ENCODE peak calls at places on chromosomes 2 and 18, in eight cellular contexts. One of them, this sample, is unnamed.

GRCh38 chr2:71933467-71934319 is 214.0 kb downstream of the CYP26B1 start:
- DNase-seq in stimulated activated CD4-positive, alpha-beta T cell treated with anti-CD3 and anti-CD28 coated beads, TNF-alpha, amount 100 ng/mL, for 1 hour: no peak
- DNase-seq in ecto neural progenitor cell: no peak
- DNase-seq in nephron progenitor cell: no peak
- DNase-seq in HCT116: peak; percentile 28
- DNase-seq in pancreas: no peak
- DNase-seq in NCI-H510A treated with DMSO at 0.1 percent for 48 hours: no peak
- DNase-seq in iPS-NIHi11: no peak
- DNase-seq in this sample: no peak

GRCh38 chr18:48838921-48839818 is 111.6 kb downstream of the SMAD7 start:
- DNase-seq in stimulated activated CD4-positive, alpha-beta T cell treated with anti-CD3 and anti-CD28 coated beads, TNF-alpha, amount 100 ng/mL, for 1 hour: no peak
- DNase-seq in ecto neural progenitor cell: no peak
- DNase-seq in nephron progenitor cell: no peak
- DNase-seq in HCT116: no peak
- DNase-seq in pancreas: no peak
- DNase-seq in NCI-H510A treated with DMSO at 0.1 percent for 48 hours: no peak
- DNase-seq in iPS-NIHi11: no peak
- DNase-seq in this sample: no peak

GRCh38 chr2:88729061-88729745 is 37.7 kb downstream of the RPIA start:
- DNase-seq in stimulated activated CD4-positive, alpha-beta T cell treated with anti-CD3 and anti-CD28 coated beads, TNF-alpha, amount 100 ng/mL, for 1 hour: no peak
- DNase-seq in ecto neural progenitor cell: no peak
- DNase-seq in nephron progenitor cell: no peak
- DNase-seq in HCT116: no peak
- DNase-seq in pancreas: no peak
- DNase-seq in NCI-H510A treated with DMSO at 0.1 percent for 48 hours: no peak
- DNase-seq in iPS-NIHi11: no peak
- DNase-seq in this sample: no peak

GRCh38 chr2:25310965-25311865 is 30.5 kb downstream of the DNMT3A start:
- DNase-seq in stimulated activated CD4-positive, alpha-beta T cell treated with anti-CD3 and anti-CD28 coated beads, TNF-alpha, amount 100 ng/mL, for 1 hour: no peak
- DNase-seq in ecto neural progenitor cell: no peak
- DNase-seq in nephron progenitor cell: no peak
- DNase-seq in HCT116: peak; percentile 19
- DNase-seq in pancreas: peak; percentile 91
- DNase-seq in NCI-H510A treated with DMSO at 0.1 percent for 48 hours: peak; percentile 91
- DNase-seq in iPS-NIHi11: peak; percentile 82
- DNase-seq in this sample: no peak

GRCh38 chr2:112480540-112481049 is 1.4 kb upstream of the TTL start:
- DNase-seq in stimulated activated CD4-positive, alpha-beta T cell treated with anti-CD3 and anti-CD28 coated beads, TNF-alpha, amount 100 ng/mL, for 1 hour: no peak
- DNase-seq in ecto neural progenitor cell: no peak
- DNase-seq in nephron progenitor cell: peak; percentile 5
- DNase-seq in HCT116: no peak
- DNase-seq in pancreas: peak; percentile 17
- DNase-seq in NCI-H510A treated with DMSO at 0.1 percent for 48 hours: peak; percentile 56
- DNase-seq in iPS-NIHi11: no peak
- DNase-seq in this sample: no peak

GRCh38 chr2:71532327-71532726 is 79.0 kb downstream of the DYSF start:
- DNase-seq in stimulated activated CD4-positive, alpha-beta T cell treated with anti-CD3 and anti-CD28 coated beads, TNF-alpha, amount 100 ng/mL, for 1 hour: no peak
- DNase-seq in ecto neural progenitor cell: no peak
- DNase-seq in nephron progenitor cell: no peak
- DNase-seq in HCT116: no peak
- DNase-seq in pancreas: no peak
- DNase-seq in NCI-H510A treated with DMSO at 0.1 percent for 48 hours: no peak
- DNase-seq in iPS-NIHi11: no peak
- DNase-seq in this sample: no peak

GRCh38 chr18:74520096-74520833 is 14.0 kb upstream of the CNDP1 start:
- DNase-seq in stimulated activated CD4-positive, alpha-beta T cell treated with anti-CD3 and anti-CD28 coated beads, TNF-alpha, amount 100 ng/mL, for 1 hour: no peak
- DNase-seq in ecto neural progenitor cell: no peak
- DNase-seq in nephron progenitor cell: no peak
- DNase-seq in HCT116: no peak
- DNase-seq in pancreas: no peak
- DNase-seq in NCI-H510A treated with DMSO at 0.1 percent for 48 hours: no peak
- DNase-seq in iPS-NIHi11: no peak
- DNase-seq in this sample: no peak

GRCh38 chr2:30148850-30149249 is 2.0 kb downstream of the YPEL5 start:
- DNase-seq in stimulated activated CD4-positive, alpha-beta T cell treated with anti-CD3 and anti-CD28 coated beads, TNF-alpha, amount 100 ng/mL, for 1 hour: no peak
- DNase-seq in ecto neural progenitor cell: no peak
- DNase-seq in nephron progenitor cell: no peak
- DNase-seq in HCT116: no peak
- DNase-seq in pancreas: no peak
- DNase-seq in NCI-H510A treated with DMSO at 0.1 percent for 48 hours: no peak
- DNase-seq in iPS-NIHi11: no peak
- DNase-seq in this sample: no peak

GRCh38 chr2:224025874-224026273 is 13.2 kb downstream of the SERPINE2 start:
- DNase-seq in stimulated activated CD4-positive, alpha-beta T cell treated with anti-CD3 and anti-CD28 coated beads, TNF-alpha, amount 100 ng/mL, for 1 hour: no peak
- DNase-seq in ecto neural progenitor cell: no peak
- DNase-seq in nephron progenitor cell: no peak
- DNase-seq in HCT116: no peak
- DNase-seq in pancreas: no peak
- DNase-seq in NCI-H510A treated with DMSO at 0.1 percent for 48 hours: no peak
- DNase-seq in iPS-NIHi11: no peak
- DNase-seq in this sample: no peak

GRCh38 chr2:26144953-26145680 is 27.8 kb upstream of the GAREM2 start:
- DNase-seq in stimulated activated CD4-positive, alpha-beta T cell treated with anti-CD3 and anti-CD28 coated beads, TNF-alpha, amount 100 ng/mL, for 1 hour: peak; percentile 49
- DNase-seq in ecto neural progenitor cell: peak; percentile 75
- DNase-seq in nephron progenitor cell: peak; percentile 66
- DNase-seq in HCT116: peak; percentile 60
- DNase-seq in pancreas: peak; percentile 71
- DNase-seq in NCI-H510A treated with DMSO at 0.1 percent for 48 hours: peak; percentile 67
- DNase-seq in iPS-NIHi11: peak; percentile 72
- DNase-seq in this sample: no peak

GRCh38 chr2:230821991-230822520 is 42.7 kb upstream of the ITM2C start:
- DNase-seq in stimulated activated CD4-positive, alpha-beta T cell treated with anti-CD3 and anti-CD28 coated beads, TNF-alpha, amount 100 ng/mL, for 1 hour: no peak
- DNase-seq in ecto neural progenitor cell: no peak
- DNase-seq in nephron progenitor cell: no peak
- DNase-seq in HCT116: no peak
- DNase-seq in pancreas: no peak
- DNase-seq in NCI-H510A treated with DMSO at 0.1 percent for 48 hours: no peak
- DNase-seq in iPS-NIHi11: no peak
- DNase-seq in this sample: no peak

GRCh38 chr2:10914272-10914693 is 2.5 kb downstream of the KCNF1 start:
- DNase-seq in stimulated activated CD4-positive, alpha-beta T cell treated with anti-CD3 and anti-CD28 coated beads, TNF-alpha, amount 100 ng/mL, for 1 hour: no peak
- DNase-seq in ecto neural progenitor cell: no peak
- DNase-seq in nephron progenitor cell: no peak
- DNase-seq in HCT116: no peak
- DNase-seq in pancreas: no peak
- DNase-seq in NCI-H510A treated with DMSO at 0.1 percent for 48 hours: peak; percentile 41
- DNase-seq in iPS-NIHi11: peak; percentile 77
- DNase-seq in this sample: no peak

GRCh38 chr18:48529796-48530195 is 9.0 kb upstream of the CTIF start:
- DNase-seq in stimulated activated CD4-positive, alpha-beta T cell treated with anti-CD3 and anti-CD28 coated beads, TNF-alpha, amount 100 ng/mL, for 1 hour: no peak
- DNase-seq in ecto neural progenitor cell: no peak
- DNase-seq in nephron progenitor cell: no peak
- DNase-seq in HCT116: no peak
- DNase-seq in pancreas: no peak
- DNase-seq in NCI-H510A treated with DMSO at 0.1 percent for 48 hours: no peak
- DNase-seq in iPS-NIHi11: no peak
- DNase-seq in this sample: no peak

GRCh38 chr2:230472619-230473018 is 56.6 kb downstream of the SP100 start:
- DNase-seq in stimulated activated CD4-positive, alpha-beta T cell treated with anti-CD3 and anti-CD28 coated beads, TNF-alpha, amount 100 ng/mL, for 1 hour: no peak
- DNase-seq in ecto neural progenitor cell: no peak
- DNase-seq in nephron progenitor cell: no peak
- DNase-seq in HCT116: peak; percentile 16
- DNase-seq in pancreas: no peak
- DNase-seq in NCI-H510A treated with DMSO at 0.1 percent for 48 hours: no peak
- DNase-seq in iPS-NIHi11: no peak
- DNase-seq in this sample: no peak

GRCh38 chr2:206378835-206379234 is 64.5 kb upstream of the ADAM23 start:
- DNase-seq in stimulated activated CD4-positive, alpha-beta T cell treated with anti-CD3 and anti-CD28 coated beads, TNF-alpha, amount 100 ng/mL, for 1 hour: no peak
- DNase-seq in ecto neural progenitor cell: no peak
- DNase-seq in nephron progenitor cell: no peak
- DNase-seq in HCT116: no peak
- DNase-seq in pancreas: no peak
- DNase-seq in NCI-H510A treated with DMSO at 0.1 percent for 48 hours: no peak
- DNase-seq in iPS-NIHi11: no peak
- DNase-seq in this sample: no peak

GRCh38 chr2:33673937-33674336 is 74.8 kb upstream of the FAM98A start:
- DNase-seq in stimulated activated CD4-positive, alpha-beta T cell treated with anti-CD3 and anti-CD28 coated beads, TNF-alpha, amount 100 ng/mL, for 1 hour: no peak
- DNase-seq in ecto neural progenitor cell: no peak
- DNase-seq in nephron progenitor cell: no peak
- DNase-seq in HCT116: peak; percentile 13
- DNase-seq in pancreas: no peak
- DNase-seq in NCI-H510A treated with DMSO at 0.1 percent for 48 hours: no peak
- DNase-seq in iPS-NIHi11: no peak
- DNase-seq in this sample: no peak

GRCh38 chr18:34039194-34039593 is 185.5 kb downstream of the NOL4 start:
- DNase-seq in stimulated activated CD4-positive, alpha-beta T cell treated with anti-CD3 and anti-CD28 coated beads, TNF-alpha, amount 100 ng/mL, for 1 hour: no peak
- DNase-seq in ecto neural progenitor cell: no peak
- DNase-seq in nephron progenitor cell: no peak
- DNase-seq in HCT116: no peak
- DNase-seq in pancreas: no peak
- DNase-seq in NCI-H510A treated with DMSO at 0.1 percent for 48 hours: no peak
- DNase-seq in iPS-NIHi11: no peak
- DNase-seq in this sample: no peak

GRCh38 chr2:136134126-136134525 is 16.2 kb upstream of the CXCR4 start:
- DNase-seq in stimulated activated CD4-positive, alpha-beta T cell treated with anti-CD3 and anti-CD28 coated beads, TNF-alpha, amount 100 ng/mL, for 1 hour: no peak
- DNase-seq in ecto neural progenitor cell: no peak
- DNase-seq in nephron progenitor cell: no peak
- DNase-seq in HCT116: no peak
- DNase-seq in pancreas: no peak
- DNase-seq in NCI-H510A treated with DMSO at 0.1 percent for 48 hours: no peak
- DNase-seq in iPS-NIHi11: no peak
- DNase-seq in this sample: no peak

GRCh38 chr2:14634223-14634884 is 1.8 kb downstream of the LRATD1 start:
- DNase-seq in stimulated activated CD4-positive, alpha-beta T cell treated with anti-CD3 and anti-CD28 coated beads, TNF-alpha, amount 100 ng/mL, for 1 hour: no peak
- DNase-seq in ecto neural progenitor cell: peak; percentile 88
- DNase-seq in nephron progenitor cell: peak; percentile 86
- DNase-seq in HCT116: no peak
- DNase-seq in pancreas: peak; percentile 92
- DNase-seq in NCI-H510A treated with DMSO at 0.1 percent for 48 hours: peak; percentile 53
- DNase-seq in iPS-NIHi11: peak; percentile 77
- DNase-seq in this sample: no peak

GRCh38 chr2:150609831-150610582 is 122.5 kb upstream of the RND3 start:
- DNase-seq in stimulated activated CD4-positive, alpha-beta T cell treated with anti-CD3 and anti-CD28 coated beads, TNF-alpha, amount 100 ng/mL, for 1 hour: no peak
- DNase-seq in ecto neural progenitor cell: no peak
- DNase-seq in nephron progenitor cell: no peak
- DNase-seq in HCT116: no peak
- DNase-seq in pancreas: no peak
- DNase-seq in NCI-H510A treated with DMSO at 0.1 percent for 48 hours: no peak
- DNase-seq in iPS-NIHi11: no peak
- DNase-seq in this sample: no peak

GRCh38 chr2:186561467-186562208 is 28.2 kb upstream of the ITGAV start:
- DNase-seq in stimulated activated CD4-positive, alpha-beta T cell treated with anti-CD3 and anti-CD28 coated beads, TNF-alpha, amount 100 ng/mL, for 1 hour: no peak
- DNase-seq in ecto neural progenitor cell: no peak
- DNase-seq in nephron progenitor cell: no peak
- DNase-seq in HCT116: no peak
- DNase-seq in pancreas: no peak
- DNase-seq in NCI-H510A treated with DMSO at 0.1 percent for 48 hours: no peak
- DNase-seq in iPS-NIHi11: no peak
- DNase-seq in this sample: no peak

GRCh38 chr2:158507141-158507540 is 50.4 kb downstream of the PKP4 start:
- DNase-seq in stimulated activated CD4-positive, alpha-beta T cell treated with anti-CD3 and anti-CD28 coated beads, TNF-alpha, amount 100 ng/mL, for 1 hour: no peak
- DNase-seq in ecto neural progenitor cell: no peak
- DNase-seq in nephron progenitor cell: no peak
- DNase-seq in HCT116: no peak
- DNase-seq in pancreas: no peak
- DNase-seq in NCI-H510A treated with DMSO at 0.1 percent for 48 hours: no peak
- DNase-seq in iPS-NIHi11: no peak
- DNase-seq in this sample: no peak

GRCh38 chr18:44232500-44232899 is 448.2 kb upstream of the SETBP1 start:
- DNase-seq in stimulated activated CD4-positive, alpha-beta T cell treated with anti-CD3 and anti-CD28 coated beads, TNF-alpha, amount 100 ng/mL, for 1 hour: no peak
- DNase-seq in ecto neural progenitor cell: no peak
- DNase-seq in nephron progenitor cell: no peak
- DNase-seq in HCT116: no peak
- DNase-seq in pancreas: no peak
- DNase-seq in NCI-H510A treated with DMSO at 0.1 percent for 48 hours: no peak
- DNase-seq in iPS-NIHi11: no peak
- DNase-seq in this sample: no peak

GRCh38 chr18:29651121-29651675 is 1391.3 kb downstream of the DSC3 start:
- DNase-seq in stimulated activated CD4-positive, alpha-beta T cell treated with anti-CD3 and anti-CD28 coated beads, TNF-alpha, amount 100 ng/mL, for 1 hour: no peak
- DNase-seq in ecto neural progenitor cell: no peak
- DNase-seq in nephron progenitor cell: no peak
- DNase-seq in HCT116: no peak
- DNase-seq in pancreas: no peak
- DNase-seq in NCI-H510A treated with DMSO at 0.1 percent for 48 hours: no peak
- DNase-seq in iPS-NIHi11: no peak
- DNase-seq in this sample: no peak

GRCh38 chr2:12636837-12637581 is 79.7 kb upstream of the TRIB2 start:
- DNase-seq in stimulated activated CD4-positive, alpha-beta T cell treated with anti-CD3 and anti-CD28 coated beads, TNF-alpha, amount 100 ng/mL, for 1 hour: no peak
- DNase-seq in ecto neural progenitor cell: no peak
- DNase-seq in nephron progenitor cell: no peak
- DNase-seq in HCT116: no peak
- DNase-seq in pancreas: no peak
- DNase-seq in NCI-H510A treated with DMSO at 0.1 percent for 48 hours: no peak
- DNase-seq in iPS-NIHi11: no peak
- DNase-seq in this sample: no peak

GRCh38 chr2:9445089-9445488 is 21.6 kb downstream of the CPSF3 start:
- DNase-seq in stimulated activated CD4-positive, alpha-beta T cell treated with anti-CD3 and anti-CD28 coated beads, TNF-alpha, amount 100 ng/mL, for 1 hour: no peak
- DNase-seq in ecto neural progenitor cell: no peak
- DNase-seq in nephron progenitor cell: no peak
- DNase-seq in HCT116: no peak
- DNase-seq in pancreas: no peak
- DNase-seq in NCI-H510A treated with DMSO at 0.1 percent for 48 hours: no peak
- DNase-seq in iPS-NIHi11: no peak
- DNase-seq in this sample: no peak

GRCh38 chr18:62744076-62744705 is 28.9 kb downstream of the PHLPP1 start:
- DNase-seq in stimulated activated CD4-positive, alpha-beta T cell treated with anti-CD3 and anti-CD28 coated beads, TNF-alpha, amount 100 ng/mL, for 1 hour: no peak
- DNase-seq in ecto neural progenitor cell: no peak
- DNase-seq in nephron progenitor cell: no peak
- DNase-seq in HCT116: no peak
- DNase-seq in pancreas: no peak
- DNase-seq in NCI-H510A treated with DMSO at 0.1 percent for 48 hours: no peak
- DNase-seq in iPS-NIHi11: no peak
- DNase-seq in this sample: no peak

GRCh38 chr2:215772003-215772402 is 241.3 kb downstream of the MREG start:
- DNase-seq in stimulated activated CD4-positive, alpha-beta T cell treated with anti-CD3 and anti-CD28 coated beads, TNF-alpha, amount 100 ng/mL, for 1 hour: no peak
- DNase-seq in ecto neural progenitor cell: peak; percentile 55
- DNase-seq in nephron progenitor cell: no peak
- DNase-seq in HCT116: no peak
- DNase-seq in pancreas: no peak
- DNase-seq in NCI-H510A treated with DMSO at 0.1 percent for 48 hours: no peak
- DNase-seq in iPS-NIHi11: no peak
- DNase-seq in this sample: no peak

GRCh38 chr2:234983011-234983726 is 31.4 kb downstream of the SH3BP4 start:
- DNase-seq in stimulated activated CD4-positive, alpha-beta T cell treated with anti-CD3 and anti-CD28 coated beads, TNF-alpha, amount 100 ng/mL, for 1 hour: no peak
- DNase-seq in ecto neural progenitor cell: no peak
- DNase-seq in nephron progenitor cell: no peak
- DNase-seq in HCT116: no peak
- DNase-seq in pancreas: no peak
- DNase-seq in NCI-H510A treated with DMSO at 0.1 percent for 48 hours: peak; percentile 95
- DNase-seq in iPS-NIHi11: no peak
- DNase-seq in this sample: no peak

This sample was measured in vagina.